ENCODE peak calls at places on chromosomes 5 and 9, in nine cellular contexts. B is T follicular helper cell; V is head of caudate nucleus; U is stimulated activated CD8-positive, alpha-beta memory T cell treated with anti-CD3 and anti-CD28 coated beads, Interleukin-7, amount 100 ng/mL, for 1 hour; A is foreskin fibroblast; G is GM03348; W is caudate nucleus; L is stimulated activated CD4-positive, alpha-beta T cell treated with anti-CD3 and anti-CD28 coated beads, Interleukin-2, amount 100 ng/mL, for 48 hours; E is endothelial cell of umbilical vein. P is an unnamed sample.

GRCh38 chr5:141476132-141476909 is 555 bp downstream of the PCDHGC3 start:
- DNase-seq in B (no peak), V (peak), U (no peak), A (peak), G (peak), W (no peak), L (no peak), E (peak), P (no peak)

GRCh38 chr5:35115920-35116319 is 68.2 kb upstream of the AGXT2 start:
- DNase-seq in B (no peak), V (no peak), U (no peak), A (no peak), G (no peak), W (no peak), L (no peak), E (no peak), P (no peak)

GRCh38 chr5:16600397-16600796 is 16.4 kb downstream of the RETREG1 start:
- DNase-seq in B (no peak), V (peak), U (no peak), A (peak), G (no peak), W (peak), L (no peak), E (peak), P (no peak)

GRCh38 chr9:6355728-6356127 is 27.6 kb downstream of the TPD52L3 start:
- DNase-seq in B (no peak), V (no peak), U (no peak), A (peak), G (peak), W (no peak), L (no peak), E (peak), P (no peak)

GRCh38 chr5:173326501-173326960 is 1.7 kb downstream of the STC2 start:
- DNase-seq in B (no peak), V (no peak), U (no peak), A (peak), G (peak), W (no peak), L (no peak), E (peak), P (no peak)

GRCh38 chr9:79583957-79584654 is 12.3 kb downstream of the TLE4 start:
- DNase-seq in B (no peak), V (no peak), U (no peak), A (no peak), G (no peak), W (no peak), L (no peak), E (no peak), P (no peak)

GRCh38 chr5:147483961-147484707 is 25.7 kb downstream of the DPYSL3 start:
- DNase-seq in B (no peak), V (no peak), U (no peak), A (peak), G (peak), W (no peak), L (no peak), E (peak), P (no peak)

GRCh38 chr9:504921-505821 is 290.5 kb downstream of the DOCK8 start:
- DNase-seq in B (no peak), V (peak), U (no peak), A (peak), G (peak), W (peak), L (peak), E (peak), P (peak)

GRCh38 chr5:139812323-139812722 is 16.7 kb downstream of the PSD2 start:
- DNase-seq in B (no peak), V (no peak), U (no peak), A (no peak), G (no peak), W (no peak), L (no peak), E (no peak), P (no peak)

GRCh38 chr5:59893436-59894227 is at the start of gene PDE4D:
- DNase-seq in B (no peak), V (peak), U (no peak), A (peak), G (peak), W (peak), L (no peak), E (peak), P (peak)

GRCh38 chr5:134246771-134247329 is 21.0 kb upstream of the PPP2CA start:
- DNase-seq in B (no peak), V (no peak), U (no peak), A (no peak), G (no peak), W (no peak), L (no peak), E (no peak), P (no peak)

GRCh38 chr5:97570242-97570641 is 387.2 kb upstream of the RIOK2 start:
- DNase-seq in B (no peak), V (no peak), U (no peak), A (no peak), G (no peak), W (no peak), L (no peak), E (no peak), P (no peak)

GRCh38 chr5:91641730-91642350 is 258.7 kb upstream of the ARRDC3 start:
- DNase-seq in B (no peak), V (no peak), U (no peak), A (peak), G (peak), W (no peak), L (no peak), E (peak), P (no peak)

GRCh38 chr5:148446591-148446990 is 62.8 kb downstream of the FBXO38 start:
- DNase-seq in B (no peak), V (no peak), U (no peak), A (no peak), G (no peak), W (no peak), L (no peak), E (no peak), P (no peak)

GRCh38 chr9:128684325-128685021 is 4.5 kb upstream of the SET start:
- DNase-seq in B (peak), V (peak), U (peak), A (peak), G (peak), W (no peak), L (peak), E (peak), P (peak)

GRCh38 chr9:99822596-99823391 is 1.1 kb downstream of the NR4A3 start:
- DNase-seq in B (peak), V (peak), U (peak), A (peak), G (peak), W (peak), L (peak), E (peak), P (no peak)

GRCh38 chr9:18665947-18666346 is 192.0 kb downstream of the ADAMTSL1 start:
- DNase-seq in B (no peak), V (no peak), U (no peak), A (no peak), G (no peak), W (no peak), L (no peak), E (no peak), P (no peak)

GRCh38 chr9:88387035-88387732 is 1.1 kb upstream of the SPIN1 start:
- DNase-seq in B (peak), V (peak), U (peak), A (no peak), G (peak), W (no peak), L (peak), E (no peak), P (no peak)

GRCh38 chr9:132381966-132382541 is 24.6 kb downstream of the TTF1 start:
- DNase-seq in B (no peak), V (no peak), U (no peak), A (no peak), G (no peak), W (no peak), L (no peak), E (no peak), P (no peak)

GRCh38 chr5:145825751-145826180 is 9.4 kb downstream of the PRELID2 start:
- DNase-seq in B (no peak), V (no peak), U (no peak), A (peak), G (peak), W (no peak), L (no peak), E (peak), P (no peak)

GRCh38 chr5:882253-883185 is 10.1 kb downstream of the BRD9 start:
- DNase-seq in B (no peak), V (no peak), U (no peak), A (no peak), G (no peak), W (no peak), L (no peak), E (no peak), P (no peak)

GRCh38 chr5:175796536-175797499 is 74.6 kb upstream of the CPLX2 start:
- DNase-seq in B (peak), V (peak), U (peak), A (peak), G (peak), W (peak), L (peak), E (peak), P (peak)

GRCh38 chr5:29276371-29276770 is 1917.1 kb upstream of the CDH6 start:
- DNase-seq in B (no peak), V (no peak), U (no peak), A (no peak), G (no peak), W (no peak), L (no peak), E (no peak), P (no peak)

GRCh38 chr9:36818965-36819870 is 214.8 kb downstream of the PAX5 start:
- DNase-seq in B (no peak), V (peak), U (no peak), A (no peak), G (peak), W (no peak), L (no peak), E (no peak), P (no peak)

GRCh38 chr5:2685651-2686050 is 65.8 kb downstream of the IRX2 start:
- DNase-seq in B (no peak), V (no peak), U (no peak), A (no peak), G (no peak), W (no peak), L (no peak), E (no peak), P (no peak)

GRCh38 chr5:160923927-160924705 is 72.1 kb upstream of the ATP10B start:
- DNase-seq in B (no peak), V (no peak), U (no peak), A (no peak), G (no peak), W (no peak), L (no peak), E (no peak), P (peak)

P was measured in progenitor cell of endocrine pancreas.